ENCODE peak calls at places on chromosome 18, in six cellular contexts. U is renal cortical epithelial cell, K is Right ventricle myocardium superior, M is germinal center, A is uterus, W is NCI-H69. Y is an unnamed sample.

GRCh38 chr18:13221821-13222220 is 3.3 kb downstream of the LDLRAD4 start:
- DNase-seq in A (peak; percentile 68), W (peak; percentile 96), M (no peak), U (no peak), K (peak; percentile 89), Y (no peak)

GRCh38 chr18:8469793-8470192 is 139.4 kb upstream of the RAB12 start:
- DNase-seq in W (no peak), U (peak; percentile 10), K (no peak), M (no peak), A (no peak), Y (no peak)

GRCh38 chr18:9535430-9535972 is 60.2 kb downstream of the RALBP1 start:
- DNase-seq in K (no peak), M (no peak), U (peak; percentile 22), A (peak; percentile 37), W (no peak), Y (no peak)

GRCh38 chr18:9380571-9381390 is 46.2 kb downstream of the TWSG1 start:
- DNase-seq in A (no peak), K (no peak), M (no peak), W (peak; percentile 100), U (no peak), Y (no peak)

GRCh38 chr18:32010124-32010745 is 8.4 kb upstream of the RNF125 start:
- DNase-seq in U (no peak), K (no peak), M (no peak), W (no peak), A (no peak), Y (no peak)

GRCh38 chr18:13611616-13612110 is 114.7 kb downstream of the FAM210A start:
- DNase-seq in A (peak; percentile 50), W (peak; percentile 73), K (peak; percentile 81), M (no peak), U (no peak), Y (no peak)

GRCh38 chr18:22279741-22280452 is 110.5 kb downstream of the GATA6 start:
- DNase-seq in W (no peak), M (no peak), U (no peak), K (no peak), A (no peak), Y (no peak)

GRCh38 chr18:59142274-59142673 is 2.6 kb downstream of the SEC11C start:
- DNase-seq in M (no peak), U (no peak), A (no peak), W (peak; percentile 53), K (no peak), Y (no peak)

GRCh38 chr18:36352384-36352783 is 54.9 kb downstream of the FHOD3 start:
- DNase-seq in A (no peak), W (peak; percentile 38), U (peak; percentile 96), M (no peak), K (no peak), Y (no peak)

GRCh38 chr18:58996131-58996632 is 131.5 kb downstream of the ZNF532 start:
- DNase-seq in W (peak; percentile 55), K (no peak), A (no peak), M (no peak), U (no peak), Y (no peak)

GRCh38 chr18:21704603-21705364 is at the start of gene ABHD3:
- DNase-seq in A (peak; percentile 90), W (peak; percentile 99), U (peak; percentile 69), M (peak; percentile 89), K (peak; percentile 97), Y (peak; percentile 92)

GRCh38 chr18:63567276-63567675 is 19.9 kb upstream of the SERPINB13 start:
- DNase-seq in A (no peak), U (no peak), M (no peak), K (no peak), W (no peak), Y (no peak)